ENCODE peak calls at places on chromosomes 16 and 17, in four cellular contexts. K is GM20000, D is AG09309, Y is neural progenitor cell. M is an unnamed sample.
A peak's percentile ranks its signal among the peaks of the same experiment; 100 is the strongest.

GRCh38 chr16:12901204-12901596 is 198 bp upstream of the SHISA9 start:
- DNase-seq in K (no peak), D (no peak), Y (peak; percentile 94), M (no peak)

GRCh38 chr17:17119106-17119505 is 76.8 kb downstream of the MPRIP start:
- DNase-seq in K (no peak), D (no peak), Y (no peak), M (no peak)

GRCh38 chr16:84633622-84634021 is 14.7 kb upstream of the KLHL36 start:
- DNase-seq in K (no peak), D (no peak), Y (no peak), M (no peak)

GRCh38 chr16:70638814-70639792 is 7.3 kb upstream of the IL34 start:
- DNase-seq in K (no peak), D (no peak), Y (no peak), M (peak; percentile 73)

GRCh38 chr16:17801024-17801423 is 330.3 kb upstream of the XYLT1 start:
- DNase-seq in K (no peak), D (no peak), Y (no peak), M (no peak)

GRCh38 chr17:63126607-63127006 is 160.6 kb downstream of the TANC2 start:
- DNase-seq in K (no peak), D (no peak), Y (no peak), M (no peak)

GRCh38 chr16:1779741-1780676 is 2.4 kb downstream of the SPSB3 start:
- DNase-seq in K (no peak), D (no peak), Y (no peak), M (no peak)

GRCh38 chr16:13553453-13553985 is 366.4 kb upstream of the ERCC4 start:
- DNase-seq in K (no peak), D (no peak), Y (no peak), M (peak; percentile 23)

GRCh38 chr17:1789936-1790335 is 28.1 kb downstream of the SERPINF1 start:
- DNase-seq in K (no peak), D (no peak), Y (no peak), M (no peak)

GRCh38 chr17:41483991-41484826 is 3.3 kb upstream of the KRT35 start:
- DNase-seq in K (no peak), D (no peak), Y (no peak), M (no peak)

GRCh38 chr16:86052926-86053325 is 154.0 kb downstream of the IRF8 start:
- DNase-seq in K (no peak), D (no peak), Y (no peak), M (no peak)

GRCh38 chr16:8575399-8575798 is 14.9 kb downstream of the TMEM114 start:
- DNase-seq in K (no peak), D (no peak), Y (no peak), M (no peak)

GRCh38 chr17:61247438-61247837 is 152.2 kb upstream of the TBX2 start:
- DNase-seq in K (no peak), D (peak; percentile 97), Y (no peak), M (no peak)

GRCh38 chr16:83926726-83927397 is 26.2 kb upstream of the OSGIN1 start:
- DNase-seq in K (peak; percentile 82), D (peak; percentile 3), Y (peak; percentile 85), M (peak; percentile 9)

DNA sequence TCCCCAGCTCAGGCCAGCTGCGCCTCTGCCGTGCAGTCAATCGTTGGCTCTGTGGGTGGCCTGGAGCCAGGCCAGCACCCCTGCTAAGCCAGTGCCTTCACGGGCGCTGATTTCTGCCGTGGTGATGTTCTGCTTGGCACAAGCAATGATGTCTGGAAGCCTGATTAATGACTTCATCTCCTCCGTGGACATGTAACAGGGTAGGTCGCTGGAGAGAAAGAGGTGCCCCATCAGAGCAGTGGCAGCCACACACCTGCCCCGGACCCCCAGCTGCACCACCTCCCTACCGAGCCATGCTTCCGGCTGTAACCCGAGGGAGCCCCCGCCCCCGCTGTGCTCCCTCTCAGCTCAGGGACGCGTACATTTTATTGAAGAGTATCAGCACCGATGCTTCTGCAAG is 1.9 kb downstream of the ARL16 start:
- DNase-seq in K (no peak), D (no peak), Y (no peak), M (no peak)
- TF ChIP-seq CTCF in K (no peak), D (no peak), Y (no peak), M (no peak)

DNA sequence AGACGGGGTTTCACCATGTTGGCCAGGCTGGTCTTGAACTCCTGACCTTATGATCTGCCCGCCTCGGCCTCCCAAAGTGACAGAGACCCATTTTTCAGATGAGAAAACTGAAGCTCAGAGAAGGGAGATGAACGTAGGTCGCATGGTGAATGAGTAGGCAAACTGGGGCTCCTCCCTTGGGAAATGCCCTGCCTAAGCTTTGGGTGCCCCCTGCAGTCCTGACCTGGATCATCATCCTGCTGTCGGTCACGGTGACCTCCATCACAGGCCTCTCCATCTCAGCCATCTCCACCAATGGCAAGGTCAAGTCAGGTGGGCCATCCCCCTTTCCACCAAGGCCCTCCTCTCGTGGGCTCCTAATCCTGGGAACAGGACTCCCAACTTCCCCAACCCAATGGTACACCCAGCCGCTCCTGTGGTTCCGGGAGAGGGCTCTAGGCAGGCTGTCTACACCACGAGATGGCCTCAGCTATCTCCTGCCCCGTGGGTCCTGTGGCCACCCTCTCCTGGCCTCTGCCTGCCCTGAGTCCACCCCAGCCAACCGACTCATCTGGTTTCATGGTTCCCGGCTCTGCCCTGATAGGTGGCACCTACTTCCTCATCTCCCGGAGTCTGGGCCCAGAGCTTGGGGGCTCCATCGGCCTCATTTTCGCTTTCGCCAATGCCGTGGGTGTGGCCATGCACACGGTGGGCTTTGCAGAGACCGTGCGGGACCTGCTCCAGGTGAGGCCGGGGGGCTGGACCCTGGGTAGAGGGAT is 4.7 kb downstream of the SLC12A3 start:
- DNase-seq in K (peak; percentile 61), D (no peak), Y (peak; percentile 26), M (peak; percentile 24)
- TF ChIP-seq CTCF in K (no peak), D (peak; percentile 21), Y (peak; percentile 30), M (peak; percentile 35)

GRCh38 chr17:73594598-73594997 is 49.6 kb downstream of the SDK2 start:
- DNase-seq in K (no peak), D (no peak), Y (no peak), M (no peak)

GRCh38 chr17:73595931-73596330 is 48.3 kb downstream of the SDK2 start:
- DNase-seq in K (no peak), D (no peak), Y (no peak), M (no peak)

GRCh38 chr17:73594025-73594424 is 50.2 kb downstream of the SDK2 start:
- DNase-seq in K (no peak), D (no peak), Y (peak; percentile 58), M (no peak)

GRCh38 chr17:73593249-73593965 is 50.8 kb downstream of the SDK2 start:
- DNase-seq in K (no peak), D (no peak), Y (no peak), M (no peak)

DNA sequence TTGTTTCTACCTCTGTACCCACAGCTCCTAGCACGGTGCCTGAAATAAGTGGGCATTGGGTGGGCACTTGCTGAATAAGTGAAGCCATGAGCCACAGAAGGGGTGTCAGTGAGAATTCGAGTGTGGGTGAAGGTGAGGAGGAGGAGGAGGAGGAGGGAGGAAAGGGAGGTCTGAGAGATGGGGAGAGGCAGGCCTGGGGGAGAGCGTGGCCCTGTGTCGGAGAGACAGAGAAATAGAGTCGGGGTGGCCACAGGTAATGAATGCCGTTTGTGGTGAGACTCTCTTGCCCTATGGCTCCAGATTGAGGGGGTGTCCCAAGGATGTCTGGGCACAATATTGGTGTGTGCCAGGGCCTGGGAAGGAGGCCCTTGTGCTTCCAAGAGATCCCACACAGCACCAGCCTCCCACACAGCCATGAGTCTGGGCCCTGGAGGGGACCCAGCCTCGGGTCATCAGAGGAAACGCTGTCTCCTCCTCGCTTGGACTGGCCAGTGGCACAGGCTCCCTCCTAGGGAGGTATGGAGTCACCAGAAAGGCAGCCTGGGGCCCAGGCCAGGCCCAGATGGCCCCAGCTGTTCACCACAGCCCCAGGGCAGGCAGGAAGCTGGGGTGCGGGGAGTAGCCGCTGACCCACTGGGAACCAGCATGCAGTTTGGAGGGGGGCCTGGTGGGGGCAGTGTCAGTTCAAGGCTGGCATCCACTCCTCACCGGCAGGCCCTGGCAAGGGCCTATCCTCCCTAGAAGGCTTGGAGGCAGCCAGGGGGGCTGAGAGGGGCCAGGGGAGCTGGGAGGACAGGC is 49.0 kb downstream of the SDK2 start:
- DNase-seq in K (no peak), D (no peak), Y (peak; percentile 64), M (no peak)
- TF ChIP-seq CTCF in K (no peak), D (no peak), Y (peak; percentile 68), M (no peak)

GRCh38 chr16:71894229-71894920 is 956 bp upstream of the IST1 start:
- DNase-seq in K (no peak), D (no peak), Y (peak; percentile 79), M (peak; percentile 77)
- TF ChIP-seq CTCF in K (peak; percentile 23), D (no peak), Y (peak; percentile 7), M (peak; percentile 30)

GRCh38 chr17:31073411-31073810 is 21.4 kb upstream of the NF1 start:
- DNase-seq in K (no peak), D (no peak), Y (no peak), M (no peak)

GRCh38 chr17:31064707-31065106 is 30.1 kb upstream of the NF1 start:
- DNase-seq in K (no peak), D (no peak), Y (no peak), M (no peak)

GRCh38 chr17:31072186-31072585 is 22.6 kb upstream of the NF1 start:
- DNase-seq in K (no peak), D (peak; percentile 38), Y (peak; percentile 63), M (no peak)

GRCh38 chr17:31067699-31068184 is 27.0 kb upstream of the NF1 start:
- DNase-seq in K (no peak), D (peak; percentile 63), Y (no peak), M (no peak)

DNA sequence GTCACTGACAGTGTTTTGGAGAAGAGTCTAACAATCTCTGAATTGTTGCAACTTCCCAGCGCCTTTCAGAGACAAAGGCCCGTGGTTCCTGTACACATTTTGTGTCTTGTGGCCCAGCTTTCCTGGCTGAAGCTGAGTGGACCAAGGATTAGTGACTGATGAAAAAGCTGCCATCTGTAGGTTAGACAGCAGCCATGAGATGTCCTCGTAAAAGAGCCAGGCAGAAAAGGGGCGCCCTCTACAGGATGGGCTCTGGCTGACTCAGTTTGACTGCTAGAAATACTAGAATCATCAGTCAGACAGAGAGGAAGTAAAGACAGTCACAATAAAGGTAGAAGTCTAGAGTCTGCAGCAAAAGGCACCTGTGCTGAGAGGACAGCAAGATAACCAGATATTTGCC is 26.5 kb upstream of the NF1 start:
- DNase-seq in K (peak; percentile 46), D (no peak), Y (peak; percentile 42), M (no peak)
- TF ChIP-seq CTCF in K (peak; percentile 55), D (peak; percentile 31), Y (peak; percentile 58), M (peak; percentile 57)

DNA sequence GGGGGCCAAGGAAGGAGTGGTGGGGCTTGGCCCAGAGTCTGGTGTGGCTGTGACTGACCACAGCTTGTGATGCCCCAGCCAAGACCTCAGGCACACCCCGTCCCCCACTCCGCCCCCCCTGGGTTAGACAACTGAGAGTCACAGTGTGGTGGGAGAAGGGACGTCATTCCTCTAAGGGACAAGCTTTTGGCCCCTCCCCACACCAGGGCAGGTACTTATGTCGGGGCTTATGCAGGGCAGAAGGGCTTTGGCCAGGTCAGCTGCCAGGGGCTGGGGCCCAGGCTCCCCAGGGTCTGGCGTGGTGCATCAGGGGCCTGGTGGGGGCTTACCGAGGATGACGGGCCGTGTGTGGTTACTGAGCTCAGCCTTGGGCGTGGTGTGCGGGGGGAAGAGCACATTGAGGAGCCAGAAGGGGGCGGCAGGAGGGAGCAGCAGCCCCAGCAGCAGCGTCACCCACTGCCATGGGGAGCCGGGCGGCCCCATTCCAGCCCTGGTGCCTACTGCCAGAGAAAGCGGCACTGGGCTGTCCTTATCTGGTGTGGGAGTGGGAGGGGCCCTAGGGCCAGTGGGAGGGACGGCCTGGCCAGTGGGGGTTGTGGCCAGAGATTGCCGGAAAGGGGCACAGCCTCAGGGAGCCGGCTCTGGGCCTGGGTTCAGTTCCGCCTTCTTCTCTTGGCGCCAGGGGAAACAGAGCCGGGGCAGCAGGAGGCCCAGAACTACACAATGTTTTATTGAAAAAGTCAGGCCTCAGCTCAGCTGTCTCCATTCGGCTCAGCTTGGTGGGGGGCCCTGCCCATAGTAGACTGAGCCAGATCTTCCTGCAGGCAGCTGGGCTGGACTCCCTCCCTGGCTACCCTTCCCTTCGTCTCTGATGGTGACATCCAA is at the start of gene LCAT:
- DNase-seq in K (no peak), D (no peak), Y (peak; percentile 38), M (no peak)
- TF ChIP-seq CTCF in K (no peak), D (no peak), Y (peak; percentile 20), M (no peak)